ENCODE peak calls at places on chromosomes 1 and 21, in seven cellular contexts. G is CD8-positive, alpha-beta T cell; N is CD4-positive, alpha-beta T cell; C is AG04449; D is fibroblast of the aortic adventitia; Z is WTC11; M is HFF-Myc. O is an unnamed sample.

GRCh38 chr1:13781907-13782633 is 82.1 kb downstream of the PRDM2 start:
- DNase-seq in G (no peak), N (no peak), C (peak), D (peak), Z (no peak), M (peak), O (no peak)

GRCh38 chr1:228265167-228265566 is 57.3 kb downstream of the OBSCN start:
- DNase-seq in G (no peak), N (no peak), C (no peak), D (peak), Z (no peak), M (no peak), O (no peak)

GRCh38 chr1:179476484-179476883 is 99.3 kb downstream of the NPHS2 start:
- DNase-seq in G (no peak), N (no peak), C (no peak), D (no peak), Z (no peak), M (no peak), O (no peak)

GRCh38 chr1:181149326-181150000 is 61.0 kb downstream of the IER5 start:
- DNase-seq in G (peak), N (peak), C (no peak), D (no peak), Z (peak), M (no peak), O (no peak)

GRCh38 chr21:45463871-45464270 is 58.9 kb downstream of the COL18A1 start:
- DNase-seq in G (no peak), N (no peak), C (no peak), D (no peak), Z (no peak), M (no peak), O (no peak)

GRCh38 chr1:107019166-107019565 is 37.3 kb upstream of the PRMT6 start:
- DNase-seq in G (no peak), N (no peak), C (no peak), D (peak), Z (no peak), M (no peak), O (no peak)

GRCh38 chr1:167427843-167428242 is 90.5 kb downstream of the CD247 start:
- DNase-seq in G (no peak), N (no peak), C (no peak), D (peak), Z (no peak), M (no peak), O (no peak)

GRCh38 chr1:176996455-176997090 is 167.9 kb downstream of the ASTN1 start:
- DNase-seq in G (no peak), N (no peak), C (no peak), D (no peak), Z (peak), M (no peak), O (no peak)

GRCh38 chr1:94529416-94529815 is 12.1 kb downstream of the F3 start:
- DNase-seq in G (no peak), N (no peak), C (no peak), D (no peak), Z (no peak), M (no peak), O (no peak)
- TF ChIP-seq CTCF in G (no peak), N (no peak), C (no peak), D (no peak), Z (no peak), M (no peak), O (no peak)

GRCh38 chr1:62334434-62334833 is 15.2 kb upstream of the KANK4 start:
- DNase-seq in G (no peak), N (no peak), C (no peak), D (no peak), Z (no peak), M (no peak), O (no peak)
- TF ChIP-seq CTCF in G (no peak), N (no peak), C (no peak), D (peak), Z (no peak), M (no peak), O (no peak)

DNA sequence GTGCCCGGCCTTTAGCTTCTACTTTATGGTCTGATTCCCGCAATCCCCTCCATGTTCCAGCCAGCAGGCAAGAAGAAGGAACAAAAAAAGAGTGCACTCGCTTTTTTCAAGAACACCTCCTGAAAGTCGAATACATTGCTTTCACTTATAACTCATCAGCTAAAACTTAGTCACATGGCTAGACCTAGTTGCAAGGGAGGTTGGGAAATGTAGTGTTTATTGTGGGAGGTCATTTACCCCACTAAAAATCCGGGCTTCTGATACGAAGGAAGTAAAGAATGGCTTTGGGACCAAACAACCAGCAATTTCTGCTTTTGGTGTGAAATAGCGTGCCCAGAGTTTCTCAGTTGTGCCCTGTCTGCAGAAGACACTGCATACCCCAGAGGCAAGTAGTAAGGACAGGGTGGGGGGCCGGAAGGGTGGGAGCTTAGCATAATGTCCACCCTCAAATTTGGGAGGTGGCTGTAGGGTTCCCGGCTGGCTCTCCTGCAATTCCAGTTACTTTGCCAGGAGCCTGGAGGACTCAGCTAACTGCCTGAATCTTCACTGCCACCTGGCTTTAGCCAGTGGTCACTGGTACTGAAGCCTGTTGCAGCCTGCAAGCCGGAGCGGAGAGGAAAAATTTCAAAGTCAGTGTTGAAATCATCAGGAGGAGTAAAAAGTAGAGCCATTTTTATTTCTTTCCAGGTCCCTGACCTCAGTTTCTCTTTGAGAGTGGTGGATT is 57.7 kb upstream of the F3 start:
- DNase-seq in G (no peak), N (no peak), C (no peak), D (peak), Z (peak), M (no peak), O (no peak)
- TF ChIP-seq CTCF in G (no peak), N (no peak), C (peak), D (peak), Z (no peak), M (peak), O (no peak)

DNA sequence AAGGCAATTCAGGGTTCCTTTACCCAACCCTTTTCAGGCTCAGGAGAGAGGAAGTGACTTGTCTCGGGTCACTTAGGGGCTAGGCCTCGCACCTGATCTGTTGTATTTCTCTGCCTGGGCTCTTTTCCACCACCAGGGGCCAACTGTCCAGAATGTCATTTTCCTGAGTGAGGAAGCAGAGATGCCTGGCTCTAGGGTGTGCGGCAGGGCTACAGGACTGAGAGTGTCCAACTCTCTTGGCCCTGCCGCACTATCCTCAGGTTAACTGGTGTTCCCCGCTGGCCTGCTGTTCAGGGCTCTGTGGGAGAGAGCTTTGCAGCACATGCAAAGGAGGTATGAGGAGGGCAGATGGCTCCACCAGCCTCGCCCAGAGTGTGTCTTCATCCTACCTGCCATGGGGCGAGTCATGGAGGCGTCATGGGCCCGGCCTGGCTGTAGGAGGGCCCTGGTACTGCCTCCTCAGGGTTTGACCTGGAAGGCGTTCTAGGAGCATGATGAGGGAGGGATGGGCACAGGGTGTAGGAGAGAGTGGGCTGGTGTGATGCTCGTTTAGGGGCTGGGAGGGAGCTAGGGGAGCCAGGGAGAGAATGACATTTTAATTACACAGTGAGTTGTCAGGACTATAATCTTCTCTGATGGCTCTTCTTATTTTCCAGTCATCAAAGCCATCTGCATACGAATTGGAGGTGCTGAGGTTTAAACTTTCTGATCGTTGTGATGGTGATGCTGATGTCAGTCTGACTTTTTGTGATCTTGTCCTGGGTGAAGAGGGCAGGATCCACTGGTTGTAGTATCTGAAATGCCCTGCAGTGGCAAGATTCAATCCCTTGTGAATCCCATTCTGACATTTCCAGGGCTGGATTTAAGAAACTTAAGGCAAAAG is 128.4 kb downstream of the NOS1AP start:
- DNase-seq in G (no peak), N (no peak), C (no peak), D (no peak), Z (peak), M (no peak), O (no peak)
- TF ChIP-seq CTCF in G (no peak), N (no peak), C (no peak), D (no peak), Z (no peak), M (no peak), O (no peak)